ENCODE peak calls at places on chromosome 18, in ten cellular contexts. L is pancreas, Y is kidney, B is fibroblast of lung, W is lower lobe of right lung, S is Peyer's patch, F is mucosa of descending colon, E is A549, H is IMR-90, Z is esophagus squamous epithelium. V is an unnamed sample. For H3K4me1, the result is how much of the 10 kb centered on the place peaks cover.

GRCh38 chr18:23191952-23192662 is 56.8 kb downstream of the CABLES1 start:
- DNase-seq in L (peak), Y (peak), B (peak), W (no peak), S (no peak), F (peak), E (no peak), H (peak), Z (no peak), V (peak)

GRCh38 chr18:69444221-69444620 is 43.5 kb downstream of the DOK6 start:
- DNase-seq in L (no peak), Y (no peak), B (peak), W (no peak), S (no peak), F (no peak), E (no peak), H (no peak), Z (no peak), V (no peak)

GRCh38 chr18:45437399-45437798 is 177.9 kb upstream of the SLC14A2 start:
- DNase-seq in L (no peak), Y (no peak), B (no peak), W (no peak), S (no peak), F (no peak), E (no peak), H (no peak), Z (no peak), V (no peak)

GRCh38 chr18:28576941-28577340 is 400.0 kb upstream of the CDH2 start:
- DNase-seq in L (no peak), Y (no peak), B (no peak), W (no peak), S (no peak), F (no peak), E (no peak), H (peak), Z (no peak), V (no peak)

GRCh38 chr18:47801817-47802216 is 128.6 kb downstream of the SMAD2 start:
- DNase-seq in L (no peak), Y (no peak), B (no peak), W (no peak), S (no peak), F (no peak), E (no peak), H (no peak), Z (no peak), V (no peak)

GRCh38 chr18:77341527-77341926 is 91.9 kb downstream of the GALR1 start:
- DNase-seq in L (no peak), Y (no peak), B (no peak), W (no peak), S (no peak), F (no peak), E (no peak), H (no peak), Z (no peak), V (no peak)

GRCh38 chr18:62325806-62326645 is 916 bp downstream of the TNFRSF11A start:
- DNase-seq in L (peak), Y (no peak), B (peak), W (no peak), S (peak), F (no peak), E (no peak), H (peak), Z (no peak), V (no peak)

GRCh38 chr18:76274470-76275289 is 220.4 kb downstream of the ZNF516 start:
- DNase-seq in L (no peak), Y (no peak), B (no peak), W (no peak), S (no peak), F (no peak), E (peak), H (no peak), Z (no peak), V (no peak)

GRCh38 chr18:45549296-45549695 is 66.0 kb upstream of the SLC14A2 start:
- DNase-seq in L (no peak), Y (no peak), B (no peak), W (no peak), S (no peak), F (no peak), E (no peak), H (no peak), Z (no peak), V (no peak)

GRCh38 chr18:62745089-62745751 is 29.9 kb downstream of the PHLPP1 start:
- DNase-seq in L (no peak), Y (no peak), B (no peak), W (no peak), S (no peak), F (no peak), E (no peak), H (no peak), Z (no peak), V (no peak)

GRCh38 chr18:26470011-26470637 is 78.2 kb downstream of the KCTD1 start:
- DNase-seq in L (no peak), Y (no peak), B (peak), W (no peak), S (no peak), F (no peak), E (no peak), H (peak), Z (no peak), V (no peak)

GRCh38 chr18:44851806-44852205 is 171.1 kb downstream of the SETBP1 start:
- DNase-seq in L (no peak), Y (no peak), B (no peak), W (no peak), S (no peak), F (no peak), E (no peak), H (no peak), Z (no peak), V (no peak)

GRCh38 chr18:9742588-9743131 is 34.6 kb downstream of the RAB31 start:
- DNase-seq in L (no peak), Y (no peak), B (peak), W (no peak), S (no peak), F (peak), E (peak), H (peak), Z (no peak), V (no peak)

GRCh38 chr18:45760443-45761036 is 36.6 kb downstream of the SLC14A1 start:
- DNase-seq in L (no peak), Y (no peak), B (no peak), W (no peak), S (no peak), F (no peak), E (no peak), H (peak), Z (no peak), V (no peak)

GRCh38 chr18:39215920-39216319 is 1650.3 kb upstream of the CELF4 start:
- DNase-seq in L (no peak), Y (no peak), B (no peak), W (no peak), S (no peak), F (no peak), E (no peak), H (no peak), Z (no peak), V (no peak)

GRCh38 chr18:9802774-9803697 is 82.7 kb upstream of the TXNDC2 start:
- DNase-seq in L (no peak), Y (no peak), B (peak), W (no peak), S (no peak), F (no peak), E (no peak), H (peak), Z (no peak), V (no peak)

GRCh38 chr18:55012041-55012440 is 52.8 kb upstream of the CCDC68 start:
- DNase-seq in L (no peak), Y (no peak), B (peak), W (no peak), S (no peak), F (no peak), E (no peak), H (no peak), Z (no peak), V (no peak)

GRCh38 chr18:48622911-48623431 is 84.1 kb downstream of the CTIF start:
- DNase-seq in L (no peak), Y (no peak), B (peak), W (no peak), S (no peak), F (no peak), E (no peak), H (peak), Z (no peak), V (no peak)

GRCh38 chr18:10249270-10249669 is 205.2 kb upstream of the APCDD1 start:
- DNase-seq in L (no peak), Y (no peak), B (no peak), W (no peak), S (no peak), F (no peak), E (peak), H (no peak), Z (no peak), V (no peak)

DNA sequence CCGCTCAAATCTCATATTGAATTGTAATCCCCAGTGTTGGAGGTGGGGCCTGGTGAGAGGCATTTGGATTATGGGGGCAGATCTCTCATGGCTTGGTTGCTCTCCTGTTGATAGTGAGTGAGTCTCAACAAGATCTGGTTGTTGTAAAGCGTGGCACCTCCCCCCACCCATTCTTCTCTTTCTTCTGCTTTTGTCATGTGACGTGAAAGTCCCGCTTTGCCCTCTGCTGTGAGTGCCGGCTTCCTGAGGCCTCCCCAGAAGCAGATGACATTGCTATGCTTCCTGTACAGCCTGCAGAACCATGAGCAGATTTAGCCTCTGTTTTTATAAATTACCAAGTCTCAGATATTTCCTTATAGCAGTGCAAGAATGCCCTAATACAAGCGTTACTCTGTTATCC is 673.8 kb downstream of the ADCYAP1 start:
- DNase-seq in L (no peak), Y (no peak), B (no peak), W (no peak), S (no peak), F (no peak), E (no peak), H (no peak), Z (no peak), V (no peak)
- TF ChIP-seq CTCF in L (no peak), Y (no peak), B (no peak), W (no peak), S (no peak), F (no peak), E (no peak), H (no peak), Z (no peak), V (no peak)

DNA sequence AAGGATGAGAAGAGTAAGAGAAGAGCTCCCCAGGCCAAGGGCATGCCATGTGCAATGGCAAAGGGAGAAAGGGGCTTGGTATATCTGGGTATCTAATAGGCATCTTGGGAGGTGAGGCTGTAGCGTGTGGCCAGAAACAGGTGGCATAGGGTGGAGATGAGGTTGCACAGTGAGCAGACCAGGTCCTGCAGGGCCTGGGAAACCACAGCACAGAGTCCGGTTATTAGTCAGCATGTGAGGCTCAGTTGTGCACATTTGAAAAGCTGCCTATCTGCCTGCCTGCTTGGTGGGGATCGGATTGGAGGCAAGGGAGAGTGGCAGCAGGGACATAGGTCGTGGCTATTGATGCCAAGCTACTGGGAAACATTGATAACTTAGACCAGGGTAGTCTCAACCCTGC is 190.6 kb downstream of the TPGS2 start:
- DNase-seq in L (no peak), Y (no peak), B (no peak), W (no peak), S (no peak), F (no peak), E (no peak), H (no peak), Z (no peak), V (no peak)
- H3K4me1 ChIP-seq in L (under half), Y (under half), B (under half), W (under half), S (under half), F (under half), E (under half), H (under half), Z (under half), V (half or more)

GRCh38 chr18:12702221-12703095 is at the start of the genes CEP76 and PSMG2:
- DNase-seq in L (peak), Y (peak), B (peak), W (peak), S (peak), F (peak), E (peak), H (peak), Z (peak), V (peak)
- H3K4me3 ChIP-seq in L (peak), Y (peak), B (peak), W (peak), S (peak), F (peak), E (peak), H (peak), Z (peak), V (peak)

DNA sequence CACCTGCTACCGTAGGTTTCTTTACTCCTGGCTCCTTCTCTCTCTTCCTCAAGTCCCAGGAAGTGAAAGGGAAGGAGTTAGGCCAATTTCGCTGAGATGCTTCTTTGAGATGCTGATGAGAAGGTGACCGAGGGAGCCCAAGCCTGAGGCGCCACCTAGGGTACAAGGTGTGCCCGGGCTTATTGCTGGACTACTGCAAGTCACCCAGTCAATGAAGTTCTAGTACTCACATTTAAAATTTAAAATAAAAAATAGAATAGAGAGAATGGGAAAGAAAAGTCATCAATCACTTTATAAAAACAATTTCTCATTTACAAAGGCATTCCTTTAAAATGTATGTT is 45.3 kb downstream of the ACAA2 start:
- DNase-seq in L (no peak), Y (no peak), B (peak), W (no peak), S (peak), F (peak), E (peak), H (peak), Z (no peak), V (peak)
- TF ChIP-seq CTCF in L (peak), Y (peak), B (peak), W (peak), S (peak), F (peak), E (peak), H (peak), Z (peak), V (peak)

GRCh38 chr18:51300912-51301311 is 103.4 kb upstream of the MEX3C start:
- DNase-seq in L (no peak), Y (no peak), B (no peak), W (no peak), S (no peak), F (no peak), E (no peak), H (no peak), Z (no peak), V (no peak)
- H3K4me1 ChIP-seq in L (under half), Y (under half), B (under half), W (under half), S (under half), F (under half), E (under half), H (under half), Z (under half), V (under half)

GRCh38 chr18:3605562-3606443 is 155.8 kb downstream of the TGIF1 start:
- DNase-seq in L (no peak), Y (no peak), B (peak), W (no peak), S (no peak), F (peak), E (no peak), H (peak), Z (no peak), V (no peak)
- H3K4me3 ChIP-seq in L (no peak), Y (peak), B (peak), W (peak), S (peak), F (no peak), E (peak), H (peak), Z (peak), V (peak)

GRCh38 chr18:36572135-36572856 is 256.5 kb downstream of the TPGS2 start:
- DNase-seq in L (no peak), Y (no peak), B (peak), W (no peak), S (no peak), F (peak), E (peak), H (peak), Z (no peak), V (no peak)
- TF ChIP-seq CTCF in L (peak), Y (peak), B (peak), W (peak), S (peak), F (no peak), E (peak), H (peak), Z (peak), V (peak)

V was measured in left ventricle myocardium inferior.